ENCODE peak calls at places on chromosomes 6 and 20, in four cellular contexts. B, C, J and U are unnamed samples.

GRCh38 chr6:32439708-32440214 is at the start of gene HLA-DRA:
- DNase-seq in B (peak), C (peak), J (peak), U (peak)

GRCh38 chr6:626236-626635 is 30.7 kb downstream of the HUS1B start:
- DNase-seq in B (no peak), C (no peak), J (no peak), U (no peak)

GRCh38 chr6:16698163-16698533 is 63.1 kb downstream of the ATXN1 start:
- DNase-seq in B (no peak), C (no peak), J (no peak), U (no peak)

GRCh38 chr6:4864534-4864933 is 88.3 kb downstream of the CDYL start:
- DNase-seq in B (no peak), C (no peak), J (no peak), U (no peak)

GRCh38 chr6:121885399-121886152 is 450.1 kb downstream of the GJA1 start:
- DNase-seq in B (no peak), C (peak), J (no peak), U (peak)

GRCh38 chr20:24738981-24739633 is 210.0 kb upstream of the CST7 start:
- DNase-seq in B (peak), C (no peak), J (no peak), U (no peak)

GRCh38 chr6:119626884-119627619 is 277.5 kb upstream of the MAN1A1 start:
- DNase-seq in B (no peak), C (no peak), J (peak), U (no peak)

GRCh38 chr20:37920679-37921322 is 17.9 kb downstream of the VSTM2L start:
- DNase-seq in B (no peak), C (no peak), J (no peak), U (no peak)

GRCh38 chr6:18323935-18324707 is 59.8 kb upstream of the DEK start:
- DNase-seq in B (no peak), C (peak), J (peak), U (peak)

GRCh38 chr6:14796974-14797762 is 448.7 kb upstream of the JARID2 start:
- DNase-seq in B (no peak), C (no peak), J (no peak), U (no peak)

GRCh38 chr20:32965115-32965514 is 39.1 kb downstream of the SUN5 start:
- DNase-seq in B (no peak), C (no peak), J (peak), U (no peak)

GRCh38 chr6:73240730-73241129 is 15.4 kb upstream of the KHDC1L start:
- DNase-seq in B (no peak), C (no peak), J (no peak), U (no peak)

GRCh38 chr6:30207619-30208295 is 5.4 kb downstream of the TRIM26 start:
- DNase-seq in B (no peak), C (no peak), J (no peak), U (no peak)

GRCh38 chr6:72286911-72287311 is 335.0 kb upstream of the KCNQ5 start:
- DNase-seq in B (no peak), C (no peak), J (no peak), U (no peak)

GRCh38 chr6:136086686-136087085 is 163.4 kb downstream of the MTFR2 start:
- DNase-seq in B (no peak), C (no peak), J (no peak), U (no peak)

GRCh38 chr6:151230277-151230577 is 9.5 kb upstream of the AKAP12 start:
- DNase-seq in B (no peak), C (no peak), J (no peak), U (no peak)

DNA sequence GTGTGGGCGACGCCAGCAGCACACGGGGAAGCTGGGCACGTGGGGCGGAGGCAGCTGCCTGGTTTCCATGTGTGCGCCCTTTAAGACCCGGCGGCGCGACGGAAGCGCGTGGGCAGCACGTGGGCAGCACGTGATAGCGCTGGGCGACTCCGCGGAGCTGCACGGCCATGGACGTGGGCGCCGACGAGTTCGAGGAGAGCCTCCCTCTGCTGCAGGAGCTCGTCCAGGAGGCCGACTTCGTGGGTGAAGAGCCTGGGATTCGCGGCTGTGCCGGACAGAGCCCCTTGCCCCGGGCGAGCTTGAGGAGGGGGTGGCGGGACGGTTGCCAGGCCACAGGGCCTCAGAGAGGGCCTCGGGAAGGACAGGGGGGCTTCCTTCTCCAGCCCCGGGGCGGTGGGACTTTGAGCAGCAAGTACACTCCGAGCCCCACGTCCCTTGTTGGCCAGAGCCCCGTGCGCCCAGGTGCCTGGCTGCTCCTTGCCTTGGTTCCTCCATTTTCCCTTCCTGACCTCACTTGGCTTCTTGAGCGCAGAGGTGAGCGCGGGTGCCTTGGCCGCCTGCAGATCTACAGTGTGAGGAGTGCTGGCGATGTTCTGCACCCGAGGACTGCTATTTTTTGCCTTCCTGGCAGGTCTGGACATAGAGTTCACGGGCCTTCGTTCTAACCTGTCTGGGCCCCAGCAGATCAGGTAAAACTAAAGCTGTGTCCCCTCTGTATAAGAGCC is at the start of gene PNLDC1:
- DNase-seq in B (no peak), C (no peak), J (no peak), U (no peak)
- TF ChIP-seq PHF8 in B (no peak), C (no peak), J (no peak), U (no peak)

GRCh38 chr6:167979436-167980090 is 17.9 kb upstream of the KIF25 start:
- DNase-seq in B (no peak), C (no peak), J (no peak), U (no peak)

GRCh38 chr6:167978607-167979006 is 18.9 kb upstream of the KIF25 start:
- DNase-seq in B (no peak), C (peak), J (no peak), U (no peak)

GRCh38 chr6:167975449-167975848 is 22.0 kb upstream of the KIF25 start:
- DNase-seq in B (no peak), C (no peak), J (no peak), U (no peak)

GRCh38 chr6:167976708-167977107 is 20.8 kb upstream of the KIF25 start:
- DNase-seq in B (no peak), C (no peak), J (no peak), U (no peak)

GRCh38 chr6:167977717-167978467 is 19.6 kb upstream of the KIF25 start:
- DNase-seq in B (peak), C (no peak), J (no peak), U (no peak)
- TF ChIP-seq PHF8 in B (no peak), C (no peak), J (no peak), U (no peak)

GRCh38 chr20:59891581-59891980 is 41.9 kb downstream of the SYCP2 start:
- DNase-seq in B (no peak), C (no peak), J (no peak), U (no peak)
- TF ChIP-seq PHF8 in B (no peak), C (no peak), J (no peak), U (no peak)

GRCh38 chr20:62355527-62356142 is 11.5 kb downstream of the LAMA5 start:
- DNase-seq in B (no peak), C (peak), J (no peak), U (no peak)

GRCh38 chr20:62354031-62354808 is 12.9 kb downstream of the LAMA5 start:
- DNase-seq in B (no peak), C (no peak), J (no peak), U (peak)

GRCh38 chr20:62356143-62356947 is 10.8 kb downstream of the LAMA5 start:
- DNase-seq in B (no peak), C (no peak), J (peak), U (no peak)

GRCh38 chr20:62353289-62354030 is 13.7 kb downstream of the LAMA5 start:
- DNase-seq in B (no peak), C (peak), J (no peak), U (no peak)

DNA sequence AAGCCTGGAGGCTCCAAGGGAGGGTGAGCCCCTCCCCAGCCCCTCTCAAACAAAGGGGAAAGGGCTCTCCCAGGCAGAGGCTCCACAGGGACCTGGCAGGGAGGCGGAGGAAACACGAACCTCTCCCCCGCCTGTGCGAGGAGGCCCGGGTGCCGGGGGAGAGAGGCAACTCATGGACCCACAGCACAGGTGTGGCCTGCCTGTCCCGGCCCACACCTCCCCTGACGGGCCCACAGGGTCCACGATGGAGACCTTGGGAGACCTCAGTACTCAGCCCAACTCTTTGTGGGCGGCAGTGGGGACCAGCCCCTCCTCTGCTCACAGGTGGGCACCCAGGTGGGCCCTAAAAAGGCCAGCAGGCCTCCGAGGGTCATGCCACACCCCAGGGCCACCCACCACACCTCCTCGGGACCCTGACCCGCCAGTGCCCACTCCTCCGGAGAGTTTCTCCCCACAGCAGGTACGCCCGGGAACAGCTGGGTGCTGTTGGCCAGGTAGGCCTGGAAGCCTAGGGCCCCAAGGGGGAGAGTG is 12.2 kb downstream of the LAMA5 start:
- DNase-seq in B (no peak), C (no peak), J (no peak), U (peak)
- TF ChIP-seq PHF8 in B (no peak), C (no peak), J (no peak), U (no peak)

GRCh38 chr6:10411131-10411914 is 3.6 kb downstream of the TFAP2A start:
- DNase-seq in B (peak), C (no peak), J (no peak), U (no peak)
- TF ChIP-seq PHF8 in B (no peak), C (no peak), J (no peak), U (no peak)

GRCh38 chr6:170018422-170019258 is 267.2 kb downstream of the ERMARD start:
- DNase-seq in B (no peak), C (no peak), J (no peak), U (no peak)
- TF ChIP-seq PHF8 in B (no peak), C (no peak), J (no peak), U (no peak)

GRCh38 chr6:157150076-157150475 is 173.2 kb downstream of the TMEM242 start:
- DNase-seq in B (no peak), C (no peak), J (no peak), U (no peak)

GRCh38 chr6:157145656-157146285 is 177.5 kb downstream of the TMEM242 start:
- DNase-seq in B (no peak), C (no peak), J (no peak), U (no peak)

GRCh38 chr6:157151029-157151428 is 172.3 kb downstream of the TMEM242 start:
- DNase-seq in B (no peak), C (no peak), J (no peak), U (no peak)

GRCh38 chr6:157151989-157152388 is 171.3 kb downstream of the TMEM242 start:
- DNase-seq in B (no peak), C (no peak), J (no peak), U (no peak)

GRCh38 chr6:157148391-157149323 is 174.7 kb downstream of the TMEM242 start:
- DNase-seq in B (no peak), C (no peak), J (no peak), U (peak)
- TF ChIP-seq PHF8 in B (no peak), C (no peak), J (no peak), U (no peak)

DNA sequence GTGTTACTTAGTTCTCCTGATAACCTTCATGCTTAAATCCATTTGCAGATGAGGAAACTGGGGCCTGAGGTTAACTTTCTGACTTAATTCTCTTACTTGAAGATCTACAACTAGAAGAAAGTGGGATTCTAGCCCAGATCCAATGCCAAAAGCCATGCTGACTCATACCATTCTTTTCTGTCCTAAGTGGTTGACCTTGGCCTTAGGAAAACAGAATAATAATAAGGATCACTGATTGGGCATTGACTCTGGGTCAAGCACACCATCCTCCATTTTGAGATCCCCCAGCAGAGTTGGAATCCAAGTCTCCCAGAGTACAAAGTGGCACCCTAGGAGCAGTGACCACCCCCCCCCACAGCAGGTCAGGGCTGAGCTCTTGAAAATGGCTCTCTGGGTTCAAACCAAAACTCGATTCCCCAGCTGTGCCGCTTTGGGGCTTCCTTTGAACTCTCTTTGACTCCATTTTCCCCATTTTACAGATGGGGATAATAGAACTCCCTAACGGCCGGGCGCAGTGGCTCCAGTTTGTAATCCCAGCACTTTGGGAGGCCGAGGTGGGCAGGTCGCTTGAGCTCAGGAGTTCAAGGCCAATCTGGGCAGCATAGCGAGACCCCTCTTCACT is 12.8 kb upstream of the ZNF217 start:
- DNase-seq in B (no peak), C (peak), J (peak), U (no peak)
- TF ChIP-seq PHF8 in B (no peak), C (no peak), J (no peak), U (no peak)